ENCODE peak calls at places on chromosomes 4 and X, in five cellular contexts. C is neuronal stem cell, E is H1, U is mesenchymal stem cell, R is trophoblast cell. O is an unnamed sample.

GRCh38 chrX:134396174-134396573 is 63.8 kb upstream of the HPRT1 start:
- DNase-seq in C (no peak), E (no peak), U (peak), R (peak), O (no peak)

GRCh38 chrX:150544835-150545790 is 23.3 kb upstream of the MTM1 start:
- DNase-seq in C (no peak), E (no peak), U (no peak), R (no peak), O (no peak)

GRCh38 chr4:71070015-71070414 is 76.6 kb downstream of the DCK start:
- DNase-seq in C (no peak), E (no peak), U (no peak), R (no peak), O (no peak)

GRCh38 chrX:16785247-16786138 is 773 bp upstream of the TXLNG start:
- DNase-seq in C (no peak), E (no peak), U (no peak), R (peak), O (no peak)

GRCh38 chr4:70269674-70270073 is 27.3 kb downstream of the CSN3 start:
- DNase-seq in C (no peak), E (no peak), U (peak), R (peak), O (no peak)

GRCh38 chrX:15769300-15769954 is 20.9 kb upstream of the ZRSR2 start:
- DNase-seq in C (no peak), E (no peak), U (peak), R (no peak), O (peak)

GRCh38 chr4:147174561-147174960 is 228.9 kb upstream of the TTC29 start:
- DNase-seq in C (no peak), E (no peak), U (no peak), R (no peak), O (no peak)

GRCh38 chr4:25223770-25224375 is 10.0 kb upstream of the PI4K2B start:
- DNase-seq in C (peak), E (peak), U (peak), R (peak), O (peak)

GRCh38 chrX:131792789-131793462 is 230.2 kb upstream of the STK26 start:
- DNase-seq in C (no peak), E (no peak), U (no peak), R (peak), O (no peak)

GRCh38 chr4:7805533-7806079 is 134.1 kb downstream of the AFAP1 start:
- DNase-seq in C (no peak), E (no peak), U (peak), R (peak), O (no peak)

GRCh38 chrX:8345473-8345872 is 119.2 kb upstream of the VCX3B start:
- DNase-seq in C (no peak), E (no peak), U (no peak), R (peak), O (no peak)

GRCh38 chr4:60396680-60397079 is 803.4 kb upstream of the ADGRL3 start:
- DNase-seq in C (no peak), E (no peak), U (no peak), R (no peak), O (no peak)

GRCh38 chr4:52260507-52261302 is 209.6 kb downstream of the SPATA18 start:
- DNase-seq in C (no peak), E (no peak), U (no peak), R (no peak), O (no peak)

GRCh38 chr4:76993787-76994641 is 44.5 kb downstream of the SEPTIN11 start:
- DNase-seq in C (no peak), E (no peak), U (no peak), R (no peak), O (no peak)

GRCh38 chrX:112678831-112679230 is 907 bp downstream of the LHFPL1 start:
- DNase-seq in C (no peak), E (no peak), U (no peak), R (no peak), O (no peak)

GRCh38 chrX:27132851-27133250 is 330.3 kb downstream of the PPP4R3C start:
- DNase-seq in C (no peak), E (no peak), U (no peak), R (no peak), O (no peak)

GRCh38 chrX:49071877-49072711 is 1.7 kb downstream of the PRAF2 start:
- DNase-seq in C (no peak), E (peak), U (no peak), R (peak), O (peak)

GRCh38 chr4:128068927-128069326 is 7.8 kb downstream of the LARP1B start:
- DNase-seq in C (no peak), E (peak), U (peak), R (peak), O (peak)

GRCh38 chr4:173529505-173530325 is at the start of gene HAND2:
- DNase-seq in C (peak), E (peak), U (peak), R (no peak), O (peak)

GRCh38 chrX:130173190-130173895 is 1.6 kb downstream of the RAB33A start:
- DNase-seq in C (no peak), E (no peak), U (peak), R (peak), O (no peak)

GRCh38 chr4:22987861-22988260 is 295.1 kb downstream of the GBA3 start:
- DNase-seq in C (no peak), E (no peak), U (peak), R (no peak), O (no peak)

GRCh38 chr4:142373610-142374009 is 472.5 kb downstream of the INPP4B start:
- DNase-seq in C (no peak), E (no peak), U (no peak), R (no peak), O (no peak)

DNA sequence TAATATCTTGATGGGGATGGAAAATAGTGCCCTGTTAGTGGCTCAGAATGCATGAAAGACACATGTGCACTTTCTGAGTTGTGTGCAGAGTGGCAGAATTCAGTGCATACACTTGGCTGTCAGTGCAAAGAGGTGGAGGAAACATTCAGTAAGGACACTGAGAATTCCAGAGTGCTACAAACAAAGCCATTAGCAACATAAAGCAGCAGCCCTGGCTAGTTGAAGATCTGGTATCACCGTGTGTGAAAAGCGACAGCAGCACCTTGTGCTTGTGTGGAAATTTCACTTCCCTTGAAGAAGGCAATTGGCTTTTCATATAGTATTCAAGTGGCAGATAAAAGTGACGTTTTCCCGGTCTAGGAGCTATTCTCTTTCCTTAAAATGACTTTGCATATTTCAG is 810.4 kb downstream of the TRIML1 start:
- DNase-seq in C (no peak), E (no peak), U (no peak), R (no peak), O (no peak)
- H2BK12ac ChIP-seq in C (no peak), E (no peak), U (no peak), R (no peak), O (no peak)

GRCh38 chr4:105306820-105307219 is 160.1 kb downstream of the TET2 start:
- DNase-seq in C (no peak), E (no peak), U (no peak), R (no peak), O (no peak)

GRCh38 chr4:105305019-105305836 is 158.6 kb downstream of the TET2 start:
- DNase-seq in C (no peak), E (no peak), U (no peak), R (no peak), O (no peak)

GRCh38 chr4:105306158-105306781 is 159.6 kb downstream of the TET2 start:
- DNase-seq in C (no peak), E (no peak), U (no peak), R (peak), O (no peak)

DNA sequence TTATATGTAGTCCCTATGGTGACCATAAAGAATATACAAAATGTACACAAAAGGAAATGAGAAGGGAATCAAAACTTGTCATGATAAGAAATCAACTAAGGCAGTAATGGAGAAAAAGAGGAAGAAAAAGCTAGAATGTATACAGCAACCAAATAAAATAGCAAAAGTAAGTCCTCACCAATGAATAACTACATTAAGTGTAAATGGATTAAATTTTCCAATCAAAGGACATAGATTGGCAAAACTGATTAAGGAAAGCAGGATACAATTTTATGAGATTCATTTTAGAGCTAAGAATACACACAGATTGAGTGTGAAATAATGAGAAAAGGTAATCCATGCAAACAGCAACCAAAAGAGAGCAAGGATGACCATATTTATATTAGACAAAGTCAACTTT is 157.4 kb downstream of the TET2 start:
- DNase-seq in C (no peak), E (no peak), U (no peak), R (no peak), O (no peak)
- H2BK12ac ChIP-seq in C (no peak), E (no peak), U (no peak), R (no peak), O (no peak)

GRCh38 chr4:42709392-42710065 is 52.6 kb upstream of the ATP8A1 start:
- DNase-seq in C (no peak), E (no peak), U (no peak), R (peak), O (no peak)

GRCh38 chr4:42702895-42703294 is 46.0 kb upstream of the ATP8A1 start:
- DNase-seq in C (no peak), E (no peak), U (no peak), R (no peak), O (no peak)

GRCh38 chr4:42703776-42704175 is 46.9 kb upstream of the ATP8A1 start:
- DNase-seq in C (no peak), E (no peak), U (no peak), R (no peak), O (no peak)

GRCh38 chr4:42708625-42709024 is 51.7 kb upstream of the ATP8A1 start:
- DNase-seq in C (no peak), E (no peak), U (no peak), R (no peak), O (no peak)

DNA sequence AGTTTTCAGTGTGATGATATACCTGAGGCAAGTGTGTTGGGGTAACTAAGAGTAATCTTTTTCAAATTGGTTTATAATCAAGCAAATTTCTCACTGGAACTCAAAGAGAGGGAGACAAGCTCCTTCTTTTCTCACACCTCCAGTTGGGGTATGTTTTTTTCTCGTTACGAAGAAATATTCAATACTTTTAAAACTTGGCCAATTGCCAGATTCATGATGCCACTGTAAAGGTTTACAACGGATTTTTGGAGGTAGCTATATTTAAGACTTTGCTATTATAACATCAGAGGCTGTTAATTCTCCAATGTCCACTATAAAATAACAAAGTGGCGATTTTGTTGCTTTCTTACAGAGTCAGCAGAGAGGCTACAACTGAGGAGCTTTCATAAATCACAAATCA is 49.2 kb upstream of the ATP8A1 start:
- DNase-seq in C (no peak), E (no peak), U (no peak), R (no peak), O (no peak)
- H2BK12ac ChIP-seq in C (no peak), E (no peak), U (no peak), R (no peak), O (no peak)

GRCh38 chr4:170773709-170774273 is 684.0 kb upstream of the AADAT start:
- DNase-seq in C (no peak), E (no peak), U (no peak), R (no peak), O (no peak)
- H2BK12ac ChIP-seq in C (no peak), E (no peak), U (no peak), R (no peak), O (no peak)

GRCh38 chrX:140504371-140505324 is at the start of gene SOX3:
- DNase-seq in C (peak), E (peak), U (no peak), R (no peak), O (peak)
- H2BK12ac ChIP-seq in C (peak), E (no peak), U (no peak), R (no peak), O (no peak)

GRCh38 chr4:182225257-182225852 is 17.8 kb upstream of the TENM3 start:
- DNase-seq in C (no peak), E (no peak), U (no peak), R (no peak), O (no peak)

GRCh38 chr4:182224192-182224850 is 18.9 kb upstream of the TENM3 start:
- DNase-seq in C (no peak), E (no peak), U (no peak), R (peak), O (no peak)

GRCh38 chr4:182230256-182230655 is 12.9 kb upstream of the TENM3 start:
- DNase-seq in C (no peak), E (no peak), U (no peak), R (peak), O (no peak)

GRCh38 chr4:182231080-182231479 is 12.1 kb upstream of the TENM3 start:
- DNase-seq in C (no peak), E (no peak), U (no peak), R (peak), O (no peak)

GRCh38 chr4:182227611-182228010 is 15.6 kb upstream of the TENM3 start:
- DNase-seq in C (no peak), E (no peak), U (no peak), R (peak), O (no peak)
- H2BK12ac ChIP-seq in C (no peak), E (no peak), U (no peak), R (no peak), O (no peak)